ENCODE peak calls at places on chromosome 3, in four cellular contexts. D, H, C and L are unnamed samples.

GRCh38 chr3:3196148-3196861 is 16.8 kb upstream of the CRBN start:
- DNase-seq in D (no peak), H (no peak), C (peak), L (no peak)

GRCh38 chr3:113685956-113686721 is 10.3 kb downstream of the USF3 start:
- DNase-seq in D (no peak), H (no peak), C (no peak), L (no peak)

GRCh38 chr3:126344380-126345041 is 12.7 kb downstream of the KLF15 start:
- DNase-seq in D (no peak), H (peak), C (no peak), L (no peak)

GRCh38 chr3:159356606-159357005 is 554.8 kb downstream of the MFSD1 start:
- DNase-seq in D (no peak), H (no peak), C (no peak), L (no peak)

GRCh38 chr3:169020371-169020770 is 643.1 kb downstream of the MECOM start:
- DNase-seq in D (no peak), H (no peak), C (no peak), L (no peak)

GRCh38 chr3:191030491-191030890 is 168.0 kb upstream of the GMNC start:
- DNase-seq in D (no peak), H (no peak), C (no peak), L (no peak)

GRCh38 chr3:146968204-146968651 is 363.1 kb upstream of the PLSCR5 start:
- DNase-seq in D (no peak), H (no peak), C (no peak), L (no peak)

GRCh38 chr3:171984883-171985282 is 54.5 kb upstream of the FNDC3B start:
- DNase-seq in D (no peak), H (no peak), C (no peak), L (no peak)

GRCh38 chr3:39095146-39095677 is 12.2 kb downstream of the GORASP1 start:
- DNase-seq in D (no peak), H (no peak), C (no peak), L (no peak)

GRCh38 chr3:38528457-38528856 is 32.3 kb downstream of the EXOG start:
- DNase-seq in D (no peak), H (no peak), C (peak), L (no peak)

GRCh38 chr3:195147649-195148121 is 123.3 kb downstream of the XXYLT1 start:
- DNase-seq in D (no peak), H (no peak), C (no peak), L (no peak)

GRCh38 chr3:69588170-69588569 is 151.1 kb upstream of the MITF start:
- DNase-seq in D (no peak), H (no peak), C (no peak), L (no peak)

GRCh38 chr3:159996018-159996417 is 7.4 kb downstream of the IL12A start:
- DNase-seq in D (no peak), H (no peak), C (no peak), L (no peak)

GRCh38 chr3:24686764-24687163 is 192.1 kb upstream of the THRB start:
- DNase-seq in D (no peak), H (no peak), C (no peak), L (no peak)

GRCh38 chr3:117836296-117836695 is 1126.7 kb downstream of the TUSC7 start:
- DNase-seq in D (no peak), H (no peak), C (no peak), L (no peak)

GRCh38 chr3:68249265-68249664 is 594.9 kb upstream of the SUCLG2 start:
- DNase-seq in D (no peak), H (no peak), C (no peak), L (no peak)

GRCh38 chr3:152508705-152509104 is 240.0 kb downstream of the MBNL1 start:
- DNase-seq in D (no peak), H (no peak), C (no peak), L (no peak)

GRCh38 chr3:68089572-68089991 is 435.2 kb upstream of the SUCLG2 start:
- DNase-seq in D (no peak), H (no peak), C (no peak), L (no peak)

GRCh38 chr3:62873672-62874397 is 1.4 kb downstream of the CADPS start:
- DNase-seq in D (peak), H (peak), C (peak), L (peak)

GRCh38 chr3:6223572-6223971 is 637.3 kb upstream of the GRM7 start:
- DNase-seq in D (no peak), H (no peak), C (no peak), L (no peak)

GRCh38 chr3:152148579-152148978 is 120.2 kb upstream of the MBNL1 start:
- DNase-seq in D (no peak), H (no peak), C (no peak), L (no peak)

GRCh38 chr3:87359807-87360206 is 83.4 kb upstream of the POU1F1 start:
- DNase-seq in D (no peak), H (no peak), C (no peak), L (no peak)

GRCh38 chr3:150385296-150386242 is 22.5 kb upstream of the TSC22D2 start:
- DNase-seq in D (no peak), H (no peak), C (no peak), L (no peak)

GRCh38 chr3:168973897-168974296 is 689.6 kb downstream of the MECOM start:
- DNase-seq in D (no peak), H (no peak), C (no peak), L (no peak)

GRCh38 chr3:102745881-102746280 is 311.1 kb downstream of the ZPLD1 start:
- DNase-seq in D (no peak), H (no peak), C (no peak), L (no peak)

GRCh38 chr3:70871909-70872656 is 559.6 kb upstream of the MDFIC2 start:
- DNase-seq in D (no peak), H (peak), C (no peak), L (no peak)

GRCh38 chr3:124941729-124942128 is 7.2 kb upstream of the MUC13 start:
- DNase-seq in D (no peak), H (no peak), C (no peak), L (no peak)

GRCh38 chr3:67601919-67602608 is 52.3 kb downstream of the SUCLG2 start:
- DNase-seq in D (no peak), H (no peak), C (no peak), L (no peak)

GRCh38 chr3:59654120-59654952 is 604.5 kb upstream of the CFAP20DC start:
- DNase-seq in D (no peak), H (no peak), C (no peak), L (no peak)

GRCh38 chr3:23650371-23651140 is 155.2 kb upstream of the UBE2E1 start:
- DNase-seq in D (no peak), H (no peak), C (no peak), L (no peak)

GRCh38 chr3:185649414-185649813 is 63.3 kb downstream of the SENP2 start:
- DNase-seq in D (no peak), H (no peak), C (no peak), L (no peak)

GRCh38 chr3:167350245-167350862 is 29.7 kb downstream of the ZBBX start:
- DNase-seq in D (peak), H (no peak), C (peak), L (no peak)

GRCh38 chr3:181176610-181177009 is 187.1 kb upstream of the DNAJC19 start:
- DNase-seq in D (peak), H (peak), C (peak), L (peak)

GRCh38 chr3:44326515-44326914 is 12.1 kb upstream of the TCAIM start:
- DNase-seq in D (no peak), H (no peak), C (no peak), L (no peak)

GRCh38 chr3:114376516-114376915 is 82.7 kb downstream of the TIGIT start:
- DNase-seq in D (no peak), H (no peak), C (no peak), L (no peak)

GRCh38 chr3:184685646-184686045 is 26.2 kb downstream of the MAGEF1 start:
- DNase-seq in D (peak), H (no peak), C (peak), L (no peak)

GRCh38 chr3:171358891-171359218 is 101.3 kb downstream of the TNIK start:
- DNase-seq in D (no peak), H (no peak), C (no peak), L (no peak)

GRCh38 chr3:133763797-133764734 is 17.9 kb downstream of the TF start:
- DNase-seq in D (no peak), H (no peak), C (no peak), L (no peak)

GRCh38 chr3:52817860-52818259 is 12.6 kb downstream of the ITIH4 start:
- DNase-seq in D (no peak), H (no peak), C (no peak), L (no peak)

DNA sequence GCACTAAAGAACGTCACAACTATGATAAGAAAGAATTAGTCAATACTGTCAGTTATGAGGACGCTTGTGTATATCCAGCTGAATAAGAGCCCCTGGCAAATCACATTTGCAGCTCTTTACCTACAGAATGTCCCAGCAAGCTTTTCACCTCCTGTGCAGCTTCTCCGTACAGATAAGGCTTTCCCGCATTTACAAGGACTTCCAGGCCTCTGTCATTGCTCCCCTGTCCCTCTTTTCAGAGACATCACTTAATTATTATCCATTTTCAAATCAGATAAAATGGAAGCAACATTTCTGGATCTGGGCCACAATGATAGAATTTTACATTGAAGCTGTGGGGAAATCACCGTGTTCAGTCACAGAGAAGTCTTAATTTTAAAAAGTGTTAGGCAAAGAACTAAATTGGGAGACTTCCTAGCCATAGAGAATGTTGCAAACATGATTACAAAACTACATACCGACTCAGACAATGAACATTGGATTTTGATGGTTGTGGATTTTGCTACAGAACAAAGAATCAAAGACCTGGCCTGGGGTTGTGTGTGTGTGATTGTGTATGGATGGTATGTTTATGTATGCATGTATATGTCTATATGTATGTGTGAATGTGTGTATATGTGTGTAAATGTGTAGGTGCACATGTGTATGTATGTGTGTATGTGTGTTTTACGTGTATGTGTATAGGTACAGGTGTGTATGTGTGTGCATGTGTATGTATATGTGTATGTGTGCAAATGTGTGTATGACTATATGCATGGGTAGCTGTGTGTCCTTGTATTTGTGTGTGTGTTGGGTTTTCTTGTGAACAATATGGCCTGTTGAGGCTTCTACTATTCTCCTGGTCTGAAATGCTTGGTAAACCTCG is 41.5 kb downstream of the MGLL start:
- DNase-seq in D (no peak), H (no peak), C (no peak), L (no peak)
- H3K27ac ChIP-seq in D (no peak), H (no peak), C (no peak), L (peak)

GRCh38 chr3:36991147-36991546 is 1.8 kb downstream of the EPM2AIP1 start:
- DNase-seq in D (no peak), H (no peak), C (no peak), L (no peak)
- H3K4me3 ChIP-seq in D (no peak), H (no peak), C (peak), L (peak)

GRCh38 chr3:170111147-170111771 is 70.3 kb downstream of the PHC3 start:
- DNase-seq in D (no peak), H (no peak), C (no peak), L (no peak)
- H3K27ac ChIP-seq in D (no peak), H (no peak), C (no peak), L (no peak)

GRCh38 chr3:46542801-46543201 is 23.3 kb downstream of the LRRC2 start:
- DNase-seq in D (no peak), H (no peak), C (no peak), L (no peak)

GRCh38 chr3:46549408-46549904 is 16.6 kb downstream of the LRRC2 start:
- DNase-seq in D (no peak), H (no peak), C (no peak), L (no peak)

GRCh38 chr3:46544771-46545503 is 21.2 kb downstream of the LRRC2 start:
- DNase-seq in D (no peak), H (no peak), C (no peak), L (no peak)

GRCh38 chr3:46546896-46547440 is 19.1 kb downstream of the LRRC2 start:
- DNase-seq in D (no peak), H (no peak), C (no peak), L (no peak)

DNA sequence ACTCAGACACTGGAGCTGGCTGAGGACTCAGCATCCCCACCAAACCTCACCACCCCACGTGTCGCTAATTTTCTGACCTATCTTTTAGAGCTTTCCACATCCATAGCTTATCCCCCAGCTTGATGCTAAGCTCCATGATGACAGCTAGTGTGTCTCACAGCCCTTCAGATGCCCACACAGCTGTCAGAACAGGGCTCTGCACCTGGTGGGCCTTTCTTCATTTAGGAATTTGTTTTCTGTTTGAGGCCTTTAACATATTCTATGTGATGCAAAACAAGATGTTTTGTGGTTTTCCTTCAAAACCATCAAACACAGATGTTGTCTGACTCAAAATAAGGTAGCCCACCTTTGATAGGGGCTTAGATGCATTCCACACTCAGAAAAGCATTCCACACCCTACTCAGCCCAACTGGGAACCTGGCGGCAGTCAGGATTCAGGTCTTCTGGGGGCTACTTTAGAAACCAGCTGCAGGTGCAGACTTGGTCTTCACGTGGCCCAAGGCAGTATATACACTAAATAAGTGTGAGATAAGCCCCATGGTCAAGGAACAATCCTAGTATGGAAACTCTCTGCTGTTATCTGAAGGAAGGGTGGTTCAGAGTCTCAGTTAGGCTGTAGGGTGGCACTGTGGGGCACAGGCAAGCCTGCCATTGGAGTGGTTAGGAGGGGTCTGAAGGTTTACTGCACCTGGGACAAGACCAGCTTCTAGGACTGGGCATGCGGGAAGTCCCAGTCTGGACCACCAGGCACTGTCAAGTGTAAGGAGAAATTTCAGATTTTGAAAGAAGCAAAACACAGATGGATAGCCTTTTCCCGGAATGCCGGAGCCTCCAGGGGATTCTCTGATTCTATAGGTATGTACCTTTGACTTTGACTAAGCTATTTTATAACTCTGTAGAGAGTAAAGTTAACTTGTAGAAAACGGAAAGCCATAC is 20.1 kb downstream of the LRRC2 start:
- DNase-seq in D (no peak), H (no peak), C (no peak), L (no peak)
- H3K4me3 ChIP-seq in D (no peak), H (no peak), C (no peak), L (no peak)

DNA sequence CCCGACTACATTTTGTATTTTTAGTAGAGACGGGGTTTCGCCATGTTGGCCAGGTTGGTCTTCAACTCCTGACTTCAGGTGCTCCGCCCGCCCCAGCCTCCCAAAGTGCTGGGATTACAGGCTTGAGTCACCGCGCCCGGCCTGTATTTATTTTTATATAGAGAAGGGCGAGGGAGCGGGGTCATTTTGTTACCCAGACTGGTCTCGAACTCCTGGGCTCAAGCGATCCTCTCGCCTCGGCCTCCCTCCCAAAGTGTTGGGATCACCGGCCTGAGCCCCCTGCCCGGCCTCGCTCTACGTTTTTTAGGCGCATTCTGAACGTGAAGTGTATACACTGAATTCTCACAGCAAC is 514 bp upstream of the PPP4R2 start:
- DNase-seq in D (no peak), H (peak), C (no peak), L (no peak)
- H3K27ac ChIP-seq in D (peak), H (peak), C (peak), L (peak)

GRCh38 chr3:157532529-157533297 is 29.5 kb upstream of the VEPH1 start:
- DNase-seq in D (peak), H (no peak), C (peak), L (no peak)

GRCh38 chr3:157531301-157531660 is 28.1 kb upstream of the VEPH1 start:
- DNase-seq in D (no peak), H (no peak), C (no peak), L (no peak)

GRCh38 chr3:157531771-157532170 is 28.6 kb upstream of the VEPH1 start:
- DNase-seq in D (no peak), H (no peak), C (no peak), L (no peak)

GRCh38 chr3:157534725-157535161 is 31.5 kb upstream of the VEPH1 start:
- DNase-seq in D (no peak), H (no peak), C (no peak), L (no peak)

GRCh38 chr3:157533298-157533870 is 30.2 kb upstream of the VEPH1 start:
- DNase-seq in D (no peak), H (no peak), C (no peak), L (no peak)
- H3K4me3 ChIP-seq in D (no peak), H (no peak), C (no peak), L (no peak)

DNA sequence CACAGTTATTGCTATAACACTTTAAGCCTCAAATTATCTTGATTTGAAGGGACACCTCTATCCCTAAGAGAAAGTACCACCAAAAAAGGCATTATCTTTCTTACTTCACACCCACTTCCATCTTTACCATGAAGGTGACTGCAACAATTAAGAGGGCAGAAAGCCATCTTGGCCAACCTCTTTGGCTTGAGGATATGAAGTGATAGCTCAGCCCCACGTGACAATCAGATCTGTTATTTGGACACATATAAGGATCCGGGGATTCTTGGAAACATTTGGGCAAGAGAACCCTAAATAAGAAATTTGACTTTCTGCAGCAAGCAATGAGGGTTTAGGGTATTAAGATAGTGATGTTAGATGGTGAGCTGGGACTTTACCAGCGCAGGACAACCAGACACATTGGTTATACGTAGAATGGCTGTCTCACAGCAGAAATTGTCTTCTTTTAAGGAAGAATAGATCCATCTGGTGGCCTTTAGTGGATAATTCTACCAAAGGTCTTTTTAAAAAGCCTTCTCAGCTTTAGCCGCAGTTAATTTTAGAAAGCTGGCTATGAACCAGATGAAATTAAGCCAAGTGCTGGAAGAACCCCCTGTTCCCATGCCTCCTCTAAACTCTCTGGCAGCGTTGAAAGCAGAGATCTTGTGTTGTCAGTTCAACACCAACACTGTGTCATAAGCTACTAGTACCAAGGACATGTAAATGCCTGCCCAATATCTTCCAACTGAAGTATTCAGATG is 12.3 kb downstream of the HCLS1 start:
- DNase-seq in D (no peak), H (no peak), C (no peak), L (no peak)
- H3K27ac ChIP-seq in D (no peak), H (no peak), C (no peak), L (no peak)

GRCh38 chr3:26920579-26920978 is 298.0 kb downstream of the LRRC3B start:
- DNase-seq in D (peak), H (no peak), C (peak), L (no peak)
- H3K4me3 ChIP-seq in D (no peak), H (no peak), C (no peak), L (no peak)

GRCh38 chr3:46924921-46925584 is 47.5 kb downstream of the PTH1R start:
- DNase-seq in D (no peak), H (no peak), C (no peak), L (no peak)

GRCh38 chr3:46922426-46922825 is 44.9 kb downstream of the PTH1R start:
- DNase-seq in D (no peak), H (no peak), C (no peak), L (no peak)

GRCh38 chr3:46925585-46925934 is 48.0 kb downstream of the PTH1R start:
- DNase-seq in D (no peak), H (no peak), C (no peak), L (no peak)

GRCh38 chr3:46922871-46923558 is 45.5 kb downstream of the PTH1R start:
- DNase-seq in D (no peak), H (no peak), C (no peak), L (no peak)

GRCh38 chr3:46923559-46924350 is 46.2 kb downstream of the PTH1R start:
- DNase-seq in D (peak), H (no peak), C (peak), L (peak)
- H3K27ac ChIP-seq in D (no peak), H (no peak), C (peak), L (no peak)

GRCh38 chr3:31917303-31917903 is 63.7 kb downstream of the OSBPL10 start:
- DNase-seq in D (no peak), H (no peak), C (no peak), L (no peak)
- H3K4me3 ChIP-seq in D (no peak), H (no peak), C (no peak), L (no peak)